ENCODE peak calls at places on chromosomes 12 and 14, in four cellular contexts. X is heart right ventricle; Q is left ventricle myocardium inferior; B is effector memory CD4-positive, alpha-beta T cell. Z is an unnamed sample.

GRCh38 chr12:10135126-10135525 is 5.1 kb upstream of the CLEC7A start:
- DNase-seq in X (no peak), Q (no peak), B (no peak), Z (no peak)

GRCh38 chr14:66383771-66384170 is 102.4 kb upstream of the CCDC196 start:
- DNase-seq in X (no peak), Q (no peak), B (no peak), Z (no peak)

GRCh38 chr12:98456583-98457573 is 58.5 kb upstream of the TMPO start:
- DNase-seq in X (peak), Q (peak), B (no peak), Z (peak)

GRCh38 chr12:47885012-47885501 is 19.7 kb downstream of the VDR start:
- DNase-seq in X (no peak), Q (no peak), B (peak), Z (no peak)

GRCh38 chr14:61923348-61923747 is 161.1 kb downstream of the SNAPC1 start:
- DNase-seq in X (no peak), Q (no peak), B (no peak), Z (no peak)

GRCh38 chr14:33836203-33836894 is 114.5 kb downstream of the EGLN3 start:
- DNase-seq in X (no peak), Q (no peak), B (no peak), Z (no peak)

GRCh38 chr12:129563266-129563665 is 340.6 kb downstream of the TMEM132D start:
- DNase-seq in X (no peak), Q (no peak), B (no peak), Z (no peak)

GRCh38 chr12:52203126-52203921 is 11.5 kb upstream of the KRT80 start:
- DNase-seq in X (no peak), Q (peak), B (no peak), Z (peak)

GRCh38 chr14:97723834-97724770 is 926.9 kb downstream of the VRK1 start:
- DNase-seq in X (no peak), Q (no peak), B (no peak), Z (no peak)

GRCh38 chr14:24250354-24250753 is 7.9 kb upstream of the TINF2 start:
- DNase-seq in X (no peak), Q (no peak), B (no peak), Z (no peak)

GRCh38 chr12:40149673-40150260 is 43.9 kb upstream of the SLC2A13 start:
- DNase-seq in X (no peak), Q (no peak), B (no peak), Z (no peak)

GRCh38 chr14:103209054-103209453 is 85.8 kb downstream of the TNFAIP2 start:
- DNase-seq in X (no peak), Q (no peak), B (no peak), Z (no peak)
- H3K4me3 ChIP-seq in X (no peak), Q (peak), B (no peak), Z (no peak)

GRCh38 chr14:26606729-26607128 is 8.9 kb upstream of the NOVA1 start:
- DNase-seq in X (no peak), Q (no peak), B (no peak), Z (no peak)
- H3K27ac ChIP-seq in X (no peak), Q (no peak), B (no peak), Z (no peak)

GRCh38 chr12:93570552-93571359 is 1.7 kb upstream of the SOCS2 start:
- DNase-seq in X (peak), Q (peak), B (peak), Z (peak)
- H3K4me3 ChIP-seq in X (peak), Q (peak), B (peak), Z (peak)

DNA sequence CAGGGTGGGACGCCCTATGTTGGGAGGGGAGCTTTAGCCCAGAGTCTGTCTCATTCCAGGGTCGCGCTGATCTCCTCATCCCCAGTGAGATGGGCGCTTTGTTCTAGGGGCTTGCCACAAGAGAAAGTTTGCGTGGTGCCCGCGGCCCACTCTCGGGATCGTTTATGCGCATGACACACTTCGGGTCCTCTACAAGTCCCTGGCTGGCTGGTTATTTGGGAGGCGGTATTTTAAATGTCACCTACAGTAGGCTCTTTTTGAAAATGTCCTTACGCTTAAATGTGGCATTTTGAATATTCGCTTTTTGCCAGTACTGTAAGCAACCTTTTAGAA is 541 bp downstream of the GOLT1B start:
- DNase-seq in X (peak), Q (no peak), B (peak), Z (no peak)
- H3K27ac ChIP-seq in X (peak), Q (peak), B (peak), Z (peak)

Z was measured in right cardiac atrium.